ENCODE peak calls at places on chromosomes 5 and 9, in nine cellular contexts. S is stimulated activated CD4-positive, alpha-beta T cell treated with anti-CD3 and anti-CD28 coated beads, Interleukin-2, amount 100 ng/mL, for 48 hours; Z is activated CD4-positive, alpha-beta T cell treated with anti-CD3 and anti-CD28 coated beads for 4 hours; G is GM23338; Y is hippocampal formation; D is EL; V is NCI-H1417; X is DMS 273 treated with DMSO at 0.1 percent for 48 hours; R is HEK293T. B is an unnamed sample.

GRCh38 chr5:133884525-133885311 is 83.7 kb downstream of the C5orf15 start:
- DNase-seq in V (peak; percentile 32), D (no peak), G (no peak), Y (no peak), R (no peak), X (no peak), Z (no peak), S (no peak), B (no peak)

GRCh38 chr5:154110781-154111180 is 72.0 kb downstream of the MFAP3 start:
- DNase-seq in Z (no peak), Y (no peak), X (no peak), D (peak; percentile 66), R (no peak), G (no peak), S (no peak), V (no peak), B (no peak)

GRCh38 chr9:87386490-87386889 is 111.2 kb upstream of the DAPK1 start:
- DNase-seq in G (no peak), D (no peak), R (no peak), V (peak; percentile 33), Z (no peak), X (no peak), Y (no peak), S (no peak), B (peak; percentile 34)

GRCh38 chr9:129886226-129887174 is 51.2 kb downstream of the USP20 start:
- DNase-seq in X (no peak), R (no peak), Y (peak; percentile 34), G (no peak), D (no peak), V (no peak), S (peak; percentile 45), Z (peak; percentile 57), B (no peak)

GRCh38 chr5:138641547-138642298 is 66.5 kb upstream of the HSPA9 start:
- DNase-seq in D (peak; percentile 71), R (peak; percentile 78), G (peak; percentile 97), X (peak; percentile 24), S (peak; percentile 88), Z (peak; percentile 71), Y (peak; percentile 58), V (peak; percentile 24), B (peak; percentile 36)

GRCh38 chr5:84028093-84028492 is 307.4 kb upstream of the HAPLN1 start:
- DNase-seq in R (no peak), S (no peak), X (no peak), Y (no peak), Z (no peak), D (peak; percentile 64), G (no peak), V (no peak), B (peak; percentile 79)

GRCh38 chr9:121822093-121823085 is 171.0 kb downstream of the DAB2IP start:
- DNase-seq in Y (no peak), X (no peak), G (no peak), V (peak; percentile 94), R (no peak), D (no peak), S (no peak), Z (no peak), B (no peak)

GRCh38 chr5:177524941-177525655 is 8.3 kb upstream of the DDX41 start:
- DNase-seq in R (no peak), Y (no peak), X (no peak), S (no peak), D (no peak), V (no peak), Z (no peak), G (no peak), B (no peak)

B was measured in astrocyte.